ENCODE peak calls at places on chromosomes 3 and 15, in nine cellular contexts. One of them, this sample, is unnamed.

GRCh38 chr15:40103864-40104271 is 4.8 kb downstream of the BMF start:
- DNase-seq in psoas muscle: no peak
- DNase-seq in Caco-2: no peak
- DNase-seq in neural progenitor cell: no peak
- DNase-seq in brain microvascular endothelial cell: no peak
- DNase-seq in HL-60: no peak
- DNase-seq in cardiac muscle cell: no peak
- DNase-seq in HFF-Myc: no peak
- DNase-seq in left ventricle myocardium inferior: no peak
- DNase-seq in this sample: no peak

GRCh38 chr3:65967376-65967775 is 71.3 kb downstream of the MAGI1 start:
- DNase-seq in psoas muscle: no peak
- DNase-seq in Caco-2: no peak
- DNase-seq in neural progenitor cell: no peak
- DNase-seq in brain microvascular endothelial cell: no peak
- DNase-seq in HL-60: no peak
- DNase-seq in cardiac muscle cell: peak; percentile 40
- DNase-seq in HFF-Myc: no peak
- DNase-seq in left ventricle myocardium inferior: no peak
- DNase-seq in this sample: no peak

GRCh38 chr15:90743407-90743806 is 26.3 kb downstream of the BLM start:
- DNase-seq in psoas muscle: no peak
- DNase-seq in Caco-2: no peak
- DNase-seq in neural progenitor cell: no peak
- DNase-seq in brain microvascular endothelial cell: no peak
- DNase-seq in HL-60: no peak
- DNase-seq in cardiac muscle cell: no peak
- DNase-seq in HFF-Myc: no peak
- DNase-seq in left ventricle myocardium inferior: no peak
- DNase-seq in this sample: no peak

GRCh38 chr3:64022451-64023186 is 675 bp downstream of the PSMD6 start:
- DNase-seq in psoas muscle: no peak
- DNase-seq in Caco-2: no peak
- DNase-seq in neural progenitor cell: no peak
- DNase-seq in brain microvascular endothelial cell: no peak
- DNase-seq in HL-60: no peak
- DNase-seq in cardiac muscle cell: no peak
- DNase-seq in HFF-Myc: no peak
- DNase-seq in left ventricle myocardium inferior: no peak
- DNase-seq in this sample: no peak

GRCh38 chr3:141308588-141309218 is 59.6 kb upstream of the ZBTB38 start:
- DNase-seq in psoas muscle: peak; percentile 40
- DNase-seq in Caco-2: peak; percentile 74
- DNase-seq in neural progenitor cell: peak; percentile 78
- DNase-seq in brain microvascular endothelial cell: peak; percentile 39
- DNase-seq in HL-60: no peak
- DNase-seq in cardiac muscle cell: peak; percentile 68
- DNase-seq in HFF-Myc: no peak
- DNase-seq in left ventricle myocardium inferior: peak; percentile 30
- DNase-seq in this sample: no peak

GRCh38 chr3:12560505-12561188 is 3.8 kb downstream of the MKRN2 start:
- DNase-seq in psoas muscle: no peak
- DNase-seq in Caco-2: no peak
- DNase-seq in neural progenitor cell: no peak
- DNase-seq in brain microvascular endothelial cell: no peak
- DNase-seq in HL-60: no peak
- DNase-seq in cardiac muscle cell: no peak
- DNase-seq in HFF-Myc: no peak
- DNase-seq in left ventricle myocardium inferior: no peak
- DNase-seq in this sample: no peak

GRCh38 chr15:101306341-101307047 is 11.4 kb upstream of the SNRPA1 start:
- DNase-seq in psoas muscle: no peak
- DNase-seq in Caco-2: no peak
- DNase-seq in neural progenitor cell: no peak
- DNase-seq in brain microvascular endothelial cell: no peak
- DNase-seq in HL-60: no peak
- DNase-seq in cardiac muscle cell: no peak
- DNase-seq in HFF-Myc: no peak
- DNase-seq in left ventricle myocardium inferior: no peak
- DNase-seq in this sample: no peak

GRCh38 chr3:33438871-33439270 is 1.3 kb downstream of the UBP1 start:
- DNase-seq in psoas muscle: no peak
- DNase-seq in Caco-2: no peak
- DNase-seq in neural progenitor cell: no peak
- DNase-seq in brain microvascular endothelial cell: no peak
- DNase-seq in HL-60: no peak
- DNase-seq in cardiac muscle cell: no peak
- DNase-seq in HFF-Myc: no peak
- DNase-seq in left ventricle myocardium inferior: no peak
- DNase-seq in this sample: no peak

GRCh38 chr3:13750215-13750614 is 129.7 kb downstream of the WNT7A start:
- DNase-seq in psoas muscle: no peak
- DNase-seq in Caco-2: no peak
- DNase-seq in neural progenitor cell: no peak
- DNase-seq in brain microvascular endothelial cell: no peak
- DNase-seq in HL-60: no peak
- DNase-seq in cardiac muscle cell: no peak
- DNase-seq in HFF-Myc: no peak
- DNase-seq in left ventricle myocardium inferior: no peak
- DNase-seq in this sample: no peak

GRCh38 chr15:71380345-71380744 is 265.1 kb downstream of the THSD4 start:
- DNase-seq in psoas muscle: no peak
- DNase-seq in Caco-2: no peak
- DNase-seq in neural progenitor cell: no peak
- DNase-seq in brain microvascular endothelial cell: no peak
- DNase-seq in HL-60: no peak
- DNase-seq in cardiac muscle cell: no peak
- DNase-seq in HFF-Myc: no peak
- DNase-seq in left ventricle myocardium inferior: no peak
- DNase-seq in this sample: no peak

GRCh38 chr15:71373917-71374316 is 258.6 kb downstream of the THSD4 start:
- DNase-seq in psoas muscle: no peak
- DNase-seq in Caco-2: no peak
- DNase-seq in neural progenitor cell: no peak
- DNase-seq in brain microvascular endothelial cell: no peak
- DNase-seq in HL-60: no peak
- DNase-seq in cardiac muscle cell: no peak
- DNase-seq in HFF-Myc: no peak
- DNase-seq in left ventricle myocardium inferior: no peak
- DNase-seq in this sample: no peak

GRCh38 chr15:71374607-71375352 is 259.5 kb downstream of the THSD4 start:
- DNase-seq in psoas muscle: no peak
- DNase-seq in Caco-2: no peak
- DNase-seq in neural progenitor cell: no peak
- DNase-seq in brain microvascular endothelial cell: no peak
- DNase-seq in HL-60: no peak
- DNase-seq in cardiac muscle cell: no peak
- DNase-seq in HFF-Myc: peak; percentile 30
- DNase-seq in left ventricle myocardium inferior: no peak
- DNase-seq in this sample: no peak

GRCh38 chr15:71379893-71380292 is 264.6 kb downstream of the THSD4 start:
- DNase-seq in psoas muscle: no peak
- DNase-seq in Caco-2: no peak
- DNase-seq in neural progenitor cell: no peak
- DNase-seq in brain microvascular endothelial cell: no peak
- DNase-seq in HL-60: no peak
- DNase-seq in cardiac muscle cell: no peak
- DNase-seq in HFF-Myc: no peak
- DNase-seq in left ventricle myocardium inferior: no peak
- DNase-seq in this sample: no peak

GRCh38 chr15:71375934-71376333 is 260.7 kb downstream of the THSD4 start:
- DNase-seq in psoas muscle: no peak
- DNase-seq in Caco-2: no peak
- DNase-seq in neural progenitor cell: no peak
- DNase-seq in brain microvascular endothelial cell: no peak
- DNase-seq in HL-60: no peak
- DNase-seq in cardiac muscle cell: no peak
- DNase-seq in HFF-Myc: no peak
- DNase-seq in left ventricle myocardium inferior: no peak
- DNase-seq in this sample: no peak
- TF ChIP-seq CTCF in psoas muscle: no peak
- TF ChIP-seq CTCF in Caco-2: no peak
- TF ChIP-seq CTCF in neural progenitor cell: no peak
- TF ChIP-seq CTCF in brain microvascular endothelial cell: no peak
- TF ChIP-seq CTCF in HL-60: no peak
- TF ChIP-seq CTCF in cardiac muscle cell: no peak
- TF ChIP-seq CTCF in HFF-Myc: no peak
- TF ChIP-seq CTCF in left ventricle myocardium inferior: no peak
- TF ChIP-seq CTCF in this sample: no peak

GRCh38 chr3:174193559-174193958 is 665.6 kb upstream of the NAALADL2 start:
- DNase-seq in psoas muscle: no peak
- DNase-seq in Caco-2: no peak
- DNase-seq in neural progenitor cell: no peak
- DNase-seq in brain microvascular endothelial cell: no peak
- DNase-seq in HL-60: no peak
- DNase-seq in cardiac muscle cell: no peak
- DNase-seq in HFF-Myc: no peak
- DNase-seq in left ventricle myocardium inferior: no peak
- DNase-seq in this sample: no peak

GRCh38 chr3:174191895-174192294 is 667.2 kb upstream of the NAALADL2 start:
- DNase-seq in psoas muscle: no peak
- DNase-seq in Caco-2: no peak
- DNase-seq in neural progenitor cell: no peak
- DNase-seq in brain microvascular endothelial cell: no peak
- DNase-seq in HL-60: no peak
- DNase-seq in cardiac muscle cell: no peak
- DNase-seq in HFF-Myc: no peak
- DNase-seq in left ventricle myocardium inferior: no peak
- DNase-seq in this sample: no peak

GRCh38 chr3:174186339-174186984 is 672.7 kb upstream of the NAALADL2 start:
- DNase-seq in psoas muscle: no peak
- DNase-seq in Caco-2: no peak
- DNase-seq in neural progenitor cell: no peak
- DNase-seq in brain microvascular endothelial cell: no peak
- DNase-seq in HL-60: no peak
- DNase-seq in cardiac muscle cell: no peak
- DNase-seq in HFF-Myc: no peak
- DNase-seq in left ventricle myocardium inferior: no peak
- DNase-seq in this sample: no peak

GRCh38 chr3:174191380-174191779 is 667.8 kb upstream of the NAALADL2 start:
- DNase-seq in psoas muscle: no peak
- DNase-seq in Caco-2: no peak
- DNase-seq in neural progenitor cell: no peak
- DNase-seq in brain microvascular endothelial cell: no peak
- DNase-seq in HL-60: no peak
- DNase-seq in cardiac muscle cell: no peak
- DNase-seq in HFF-Myc: no peak
- DNase-seq in left ventricle myocardium inferior: no peak
- DNase-seq in this sample: no peak
- H3K4me3 ChIP-seq in psoas muscle: no peak overlapping the region
- H3K4me3 ChIP-seq in Caco-2: no peak overlapping the region
- H3K4me3 ChIP-seq in neural progenitor cell: no peak overlapping the region
- H3K4me3 ChIP-seq in brain microvascular endothelial cell: no peak overlapping the region
- H3K4me3 ChIP-seq in HL-60: no peak overlapping the region
- H3K4me3 ChIP-seq in cardiac muscle cell: no peak overlapping the region
- H3K4me3 ChIP-seq in HFF-Myc: no peak overlapping the region
- H3K4me3 ChIP-seq in left ventricle myocardium inferior: peak overlapping the region; percentile 24
- H3K4me3 ChIP-seq in this sample: no peak overlapping the region

DNA sequence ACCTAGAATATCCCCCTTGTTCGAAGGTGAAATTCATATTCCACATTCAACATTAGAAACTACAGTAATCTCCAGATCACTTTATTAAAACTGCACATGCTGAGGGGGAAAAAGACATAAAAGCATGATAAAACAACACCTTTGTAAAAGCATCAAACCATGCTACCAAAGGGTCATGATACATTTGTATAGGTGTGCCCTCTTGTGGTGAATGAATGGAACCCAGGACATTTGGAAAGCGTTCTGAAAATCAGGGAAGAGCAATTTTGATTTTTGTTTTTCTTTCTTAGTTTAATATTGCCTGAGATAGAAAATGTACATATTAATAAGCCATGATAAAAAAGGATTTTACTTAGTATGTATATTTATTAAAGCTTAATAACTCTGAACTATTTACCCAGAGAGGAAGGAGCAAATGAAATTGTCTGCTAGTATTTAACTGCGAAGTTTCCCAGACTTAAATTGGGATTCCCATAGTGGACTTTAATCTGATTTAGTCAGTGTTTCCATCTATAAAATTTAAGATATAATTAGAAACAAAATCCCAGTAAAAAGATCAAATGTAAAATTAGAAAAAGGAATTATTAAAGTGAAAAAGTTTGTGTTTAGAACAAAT is 105.8 kb upstream of the ARL6 start:
- DNase-seq in psoas muscle: no peak
- DNase-seq in Caco-2: peak; percentile 4
- DNase-seq in neural progenitor cell: peak; percentile 62
- DNase-seq in brain microvascular endothelial cell: no peak
- DNase-seq in HL-60: no peak
- DNase-seq in cardiac muscle cell: peak; percentile 56
- DNase-seq in HFF-Myc: peak; percentile 0
- DNase-seq in left ventricle myocardium inferior: no peak
- DNase-seq in this sample: no peak
- TF ChIP-seq CTCF in psoas muscle: peak; percentile 41
- TF ChIP-seq CTCF in Caco-2: peak; percentile 61
- TF ChIP-seq CTCF in neural progenitor cell: peak; percentile 87
- TF ChIP-seq CTCF in brain microvascular endothelial cell: peak; percentile 62
- TF ChIP-seq CTCF in HL-60: no peak
- TF ChIP-seq CTCF in cardiac muscle cell: peak; percentile 54
- TF ChIP-seq CTCF in HFF-Myc: peak; percentile 44
- TF ChIP-seq CTCF in left ventricle myocardium inferior: peak; percentile 50
- TF ChIP-seq CTCF in this sample: peak; percentile 60

GRCh38 chr15:73079570-73079969 is 27.3 kb downstream of the NEO1 start:
- DNase-seq in psoas muscle: no peak
- DNase-seq in Caco-2: no peak
- DNase-seq in neural progenitor cell: no peak
- DNase-seq in brain microvascular endothelial cell: no peak
- DNase-seq in HL-60: no peak
- DNase-seq in cardiac muscle cell: no peak
- DNase-seq in HFF-Myc: no peak
- DNase-seq in left ventricle myocardium inferior: no peak
- DNase-seq in this sample: no peak
- H3K4me3 ChIP-seq in psoas muscle: no peak overlapping the region
- H3K4me3 ChIP-seq in Caco-2: no peak overlapping the region
- H3K4me3 ChIP-seq in neural progenitor cell: no peak overlapping the region
- H3K4me3 ChIP-seq in brain microvascular endothelial cell: no peak overlapping the region
- H3K4me3 ChIP-seq in HL-60: no peak overlapping the region
- H3K4me3 ChIP-seq in cardiac muscle cell: no peak overlapping the region
- H3K4me3 ChIP-seq in HFF-Myc: no peak overlapping the region
- H3K4me3 ChIP-seq in left ventricle myocardium inferior: no peak overlapping the region
- H3K4me3 ChIP-seq in this sample: no peak overlapping the region

GRCh38 chr15:41276821-41277220 is 45.8 kb downstream of the CHP1 start:
- DNase-seq in psoas muscle: no peak
- DNase-seq in Caco-2: peak; percentile 32
- DNase-seq in neural progenitor cell: no peak
- DNase-seq in brain microvascular endothelial cell: no peak
- DNase-seq in HL-60: peak; percentile 73
- DNase-seq in cardiac muscle cell: no peak
- DNase-seq in HFF-Myc: no peak
- DNase-seq in left ventricle myocardium inferior: no peak
- DNase-seq in this sample: no peak
- TF ChIP-seq CTCF in psoas muscle: no peak
- TF ChIP-seq CTCF in Caco-2: no peak
- TF ChIP-seq CTCF in neural progenitor cell: no peak
- TF ChIP-seq CTCF in brain microvascular endothelial cell: no peak
- TF ChIP-seq CTCF in HL-60: no peak
- TF ChIP-seq CTCF in cardiac muscle cell: no peak
- TF ChIP-seq CTCF in HFF-Myc: no peak
- TF ChIP-seq CTCF in left ventricle myocardium inferior: no peak
- TF ChIP-seq CTCF in this sample: no peak